ENCODE peak calls at places on chromosomes 2 and 18, in ten cellular contexts. J, E, D, Y, Q, C, P, G, F and A are unnamed samples.

GRCh38 chr2:216031960-216032689 is 18.8 kb upstream of the MREG start:
- DNase-seq in J (no peak), E (no peak), D (no peak), Y (no peak), Q (no peak), C (peak; percentile 75), P (peak; percentile 90), G (no peak), F (no peak), A (peak; percentile 72)

GRCh38 chr2:85768713-85769112 is 14.9 kb downstream of the ATOH8 start:
- DNase-seq in J (peak; percentile 65), E (no peak), D (peak; percentile 78), Y (peak; percentile 88), Q (peak; percentile 88), C (no peak), P (peak; percentile 50), G (peak; percentile 67), F (no peak), A (no peak)

GRCh38 chr2:79432731-79433146 is 80.1 kb upstream of the CTNNA2 start:
- DNase-seq in J (no peak), E (no peak), D (no peak), Y (no peak), Q (peak; percentile 40), C (no peak), P (no peak), G (peak; percentile 88), F (peak; percentile 50), A (no peak)

GRCh38 chr2:196977491-196977890 is 51.0 kb upstream of the PGAP1 start:
- DNase-seq in J (no peak), E (no peak), D (no peak), Y (no peak), Q (no peak), C (no peak), P (peak; percentile 57), G (no peak), F (no peak), A (no peak)

GRCh38 chr2:50143822-50144575 is 887.9 kb downstream of the NRXN1 start:
- DNase-seq in J (peak; percentile 11), E (no peak), D (no peak), Y (no peak), Q (peak; percentile 78), C (peak; percentile 18), P (peak; percentile 28), G (peak; percentile 83), F (no peak), A (peak; percentile 29)

GRCh38 chr2:216727346-216728122 is 32.2 kb upstream of the IGFBP5 start:
- DNase-seq in J (no peak), E (no peak), D (no peak), Y (no peak), Q (no peak), C (no peak), P (peak; percentile 9), G (no peak), F (no peak), A (no peak)

GRCh38 chr2:74501335-74502071 is 2.1 kb upstream of the LBX2 start:
- DNase-seq in J (no peak), E (no peak), D (no peak), Y (no peak), Q (no peak), C (no peak), P (no peak), G (no peak), F (no peak), A (no peak)

GRCh38 chr18:55407191-55407590 is 180.8 kb downstream of the TCF4 start:
- DNase-seq in J (no peak), E (no peak), D (no peak), Y (no peak), Q (peak; percentile 90), C (no peak), P (no peak), G (peak; percentile 31), F (no peak), A (no peak)

GRCh38 chr18:26771524-26771923 is 94.0 kb downstream of the AQP4 start:
- DNase-seq in J (no peak), E (no peak), D (no peak), Y (no peak), Q (peak; percentile 20), C (no peak), P (no peak), G (no peak), F (no peak), A (no peak)